ENCODE peak calls at places on chromosomes 6 and 20, in seven cellular contexts. F is GM12865; T is CD8-positive, alpha-beta T cell; J is colonic mucosa; U is B cell; O is cardiac muscle cell; Z is adrenal gland. Y is an unnamed sample.

GRCh38 chr20:5696011-5696559 is 54.1 kb upstream of the SHLD1 start:
- DNase-seq in F (no peak), T (no peak), J (no peak), U (no peak), O (no peak), Z (no peak), Y (no peak)

GRCh38 chr20:45341939-45342862 is 6.0 kb downstream of the SDC4 start:
- DNase-seq in F (no peak), T (no peak), J (peak), U (no peak), O (peak), Z (peak), Y (no peak)

GRCh38 chr20:58843128-58843556 is 7.6 kb downstream of the GNAS-AS1 start:
- DNase-seq in F (no peak), T (no peak), J (no peak), U (no peak), O (no peak), Z (no peak), Y (no peak)

GRCh38 chr6:30462482-30462881 is 26.8 kb upstream of the HLA-E start:
- DNase-seq in F (no peak), T (no peak), J (no peak), U (no peak), O (no peak), Z (no peak), Y (no peak)

GRCh38 chr6:116533233-116533957 is 12.1 kb downstream of the TRAPPC3L start:
- DNase-seq in F (no peak), T (no peak), J (no peak), U (no peak), O (no peak), Z (no peak), Y (no peak)

GRCh38 chr20:60365882-60366281 is 407.7 kb downstream of the CDH26 start:
- DNase-seq in F (no peak), T (no peak), J (no peak), U (no peak), O (no peak), Z (no peak), Y (no peak)

GRCh38 chr6:110560239-110561015 is 84.0 kb upstream of the SLC22A16 start:
- DNase-seq in F (peak), T (no peak), J (no peak), U (no peak), O (no peak), Z (no peak), Y (peak)

GRCh38 chr6:111736005-111736607 is 130.4 kb upstream of the TRAF3IP2 start:
- DNase-seq in F (no peak), T (no peak), J (no peak), U (no peak), O (no peak), Z (no peak), Y (no peak)

GRCh38 chr20:37734228-37734980 is 40.6 kb downstream of the CTNNBL1 start:
- DNase-seq in F (peak), T (no peak), J (no peak), U (no peak), O (no peak), Z (no peak), Y (no peak)

GRCh38 chr6:44116643-44117382 is 10.4 kb downstream of the MRPL14 start:
- DNase-seq in F (no peak), T (no peak), J (no peak), U (no peak), O (no peak), Z (no peak), Y (no peak)

GRCh38 chr20:12383770-12384304 is 466.1 kb downstream of the BTBD3 start:
- DNase-seq in F (no peak), T (no peak), J (no peak), U (no peak), O (no peak), Z (peak), Y (no peak)

GRCh38 chr6:163645560-163645959 is 231.0 kb downstream of the QKI start:
- DNase-seq in F (no peak), T (no peak), J (no peak), U (no peak), O (no peak), Z (no peak), Y (no peak)

GRCh38 chr6:46221221-46221793 is 50.5 kb upstream of the ENPP5 start:
- DNase-seq in F (peak), T (no peak), J (no peak), U (peak), O (peak), Z (peak), Y (peak)

GRCh38 chr6:163415620-163416379 is 1.3 kb downstream of the QKI start:
- DNase-seq in F (peak), T (peak), J (no peak), U (peak), O (peak), Z (peak), Y (peak)

GRCh38 chr6:9412951-9413559 is 977.7 kb upstream of the SLC35B3 start:
- DNase-seq in F (peak), T (no peak), J (peak), U (no peak), O (peak), Z (peak), Y (peak)
- TF ChIP-seq CTCF in F (peak), T (no peak), J (peak), U (no peak), O (peak), Z (no peak), Y (peak)

GRCh38 chr6:81446509-81446908 is 306.0 kb downstream of the TENT5A start:
- DNase-seq in F (no peak), T (no peak), J (no peak), U (no peak), O (no peak), Z (no peak), Y (no peak)

GRCh38 chr6:81451787-81452186 is 300.7 kb downstream of the TENT5A start:
- DNase-seq in F (peak), T (no peak), J (no peak), U (no peak), O (no peak), Z (peak), Y (no peak)

DNA sequence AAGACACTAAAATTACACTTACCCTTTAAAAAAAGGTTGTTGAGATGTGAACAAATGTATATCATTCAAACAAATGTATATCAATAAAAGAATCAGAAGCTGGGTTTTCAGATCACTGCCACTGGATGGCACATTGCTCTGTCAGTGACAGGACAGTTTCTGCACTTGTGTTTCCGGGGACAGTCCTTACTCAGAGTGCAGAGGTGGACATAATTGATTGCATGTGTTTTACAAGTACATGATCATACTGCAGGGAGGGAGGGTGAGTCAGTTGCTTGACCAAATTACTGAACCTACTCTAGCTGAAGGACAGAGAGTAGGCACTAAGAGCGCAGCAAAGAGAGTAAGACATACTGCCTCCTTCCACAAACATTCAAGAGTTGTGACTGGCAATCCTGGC is 302.3 kb downstream of the TENT5A start:
- DNase-seq in F (peak), T (no peak), J (peak), U (no peak), O (no peak), Z (peak), Y (no peak)
- TF ChIP-seq CTCF in F (no peak), T (no peak), J (no peak), U (no peak), O (no peak), Z (no peak), Y (no peak)

GRCh38 chr6:118651282-118652050 is at the start of gene CEP85L:
- DNase-seq in F (peak), T (peak), J (peak), U (peak), O (peak), Z (peak), Y (peak)
- TF ChIP-seq CTCF in F (no peak), T (no peak), J (no peak), U (no peak), O (no peak), Z (no peak), Y (no peak)

DNA sequence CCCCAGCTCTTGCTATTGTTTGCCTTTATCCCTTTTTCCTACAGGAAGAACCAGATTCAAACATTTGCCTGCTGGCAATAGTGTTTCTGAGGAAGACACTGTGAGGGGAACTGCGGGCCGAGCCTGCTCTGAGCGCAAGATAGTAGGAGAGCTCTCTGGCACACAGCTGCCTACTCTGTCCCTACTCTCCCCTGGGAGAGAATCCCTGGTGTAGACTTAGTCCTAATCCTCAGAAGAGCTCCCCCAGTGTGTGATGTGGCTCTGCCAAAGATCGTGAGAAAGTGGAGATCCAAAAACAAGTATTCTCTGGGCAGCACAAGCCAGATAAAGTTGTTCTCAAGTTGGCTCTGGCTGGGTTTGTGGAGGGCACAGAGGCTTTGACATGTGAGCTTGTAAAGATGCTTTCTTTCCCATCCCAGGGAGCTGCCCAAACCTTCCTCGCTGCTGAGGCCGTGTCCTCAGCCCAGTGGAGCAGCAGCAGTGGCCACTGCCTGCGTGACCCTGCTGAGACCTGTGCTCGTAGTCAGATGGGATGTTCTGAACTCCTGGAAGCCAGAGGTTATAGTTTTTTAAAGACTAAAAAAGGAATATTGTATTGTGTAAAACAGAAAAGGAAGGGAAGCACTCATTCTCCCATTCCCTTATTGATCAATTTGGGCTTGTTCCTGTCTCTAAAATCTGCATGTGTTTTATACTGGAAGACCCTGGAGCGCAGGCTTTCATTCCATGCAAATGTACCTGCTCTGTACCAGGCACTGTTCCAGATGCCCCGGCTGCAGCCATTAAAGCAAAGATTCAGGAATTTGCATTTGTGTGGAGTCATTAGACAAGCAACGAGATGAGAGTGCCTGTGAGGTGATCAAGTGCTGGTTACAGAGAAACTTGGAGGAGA is 30.7 kb downstream of the PNLDC1 start:
- DNase-seq in F (no peak), T (no peak), J (no peak), U (no peak), O (no peak), Z (no peak), Y (no peak)
- TF ChIP-seq CTCF in F (no peak), T (no peak), J (no peak), U (no peak), O (no peak), Z (no peak), Y (no peak)

DNA sequence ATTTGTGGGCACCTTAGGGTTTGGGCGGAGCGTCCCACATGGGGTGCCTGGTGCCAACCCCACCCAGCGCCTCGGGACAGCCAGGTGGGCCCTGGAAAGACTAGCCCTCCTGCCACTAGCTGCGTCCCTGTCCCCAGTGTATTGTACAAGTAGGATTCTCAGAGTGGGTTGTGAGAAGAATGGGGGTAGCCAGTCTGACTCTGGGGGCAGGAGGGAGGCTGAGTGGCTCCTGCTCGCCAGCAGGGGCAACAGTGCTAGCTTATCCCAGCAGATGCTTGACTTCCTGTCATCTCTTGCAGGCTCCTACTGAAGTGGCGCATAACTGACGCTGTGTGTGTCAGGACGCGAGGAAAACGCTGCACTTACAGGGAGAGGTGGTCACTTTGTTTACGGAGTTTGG is 9.3 kb downstream of the PSMA7 start:
- DNase-seq in F (peak), T (no peak), J (no peak), U (no peak), O (no peak), Z (no peak), Y (no peak)
- TF ChIP-seq CTCF in F (no peak), T (no peak), J (no peak), U (no peak), O (no peak), Z (no peak), Y (peak)

DNA sequence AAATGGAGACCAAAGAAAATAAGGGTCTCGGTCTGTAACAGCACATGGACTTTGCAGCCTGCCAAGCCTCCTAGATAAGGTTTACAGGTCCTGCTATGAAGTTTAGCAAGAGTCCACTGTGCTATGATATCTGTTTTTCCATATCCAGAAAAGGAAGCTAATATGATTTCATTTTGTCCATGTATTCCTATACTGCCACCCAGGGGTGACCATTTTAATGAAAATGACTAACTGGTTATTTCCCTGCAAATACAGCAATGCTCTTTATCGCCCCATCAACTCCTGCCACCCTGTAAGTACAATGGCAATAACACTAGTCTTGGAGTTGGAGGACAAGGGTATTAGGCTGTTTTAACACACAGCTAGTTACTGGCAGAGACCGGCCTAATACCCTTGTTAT is 115.2 kb upstream of the GLP1R start:
- DNase-seq in F (peak), T (no peak), J (no peak), U (no peak), O (no peak), Z (peak), Y (no peak)
- TF ChIP-seq CTCF in F (peak), T (no peak), J (no peak), U (no peak), O (no peak), Z (peak), Y (no peak)

GRCh38 chr6:151493495-151494234 is at the start of gene CCDC170:
- DNase-seq in F (no peak), T (no peak), J (peak), U (peak), O (peak), Z (peak), Y (peak)
- TF ChIP-seq CTCF in F (no peak), T (no peak), J (no peak), U (no peak), O (no peak), Z (no peak), Y (no peak)

GRCh38 chr20:7760261-7761048 is 179.8 kb downstream of the HAO1 start:
- DNase-seq in F (no peak), T (no peak), J (no peak), U (no peak), O (no peak), Z (no peak), Y (no peak)
- TF ChIP-seq CTCF in F (no peak), T (no peak), J (no peak), U (no peak), O (no peak), Z (no peak), Y (no peak)

GRCh38 chr20:61727761-61728160 is 337.9 kb downstream of the TAF4 start:
- DNase-seq in F (no peak), T (no peak), J (no peak), U (no peak), O (no peak), Z (no peak), Y (no peak)
- TF ChIP-seq CTCF in F (no peak), T (no peak), J (no peak), U (no peak), O (no peak), Z (no peak), Y (no peak)

Y was measured in HL-60.